ENCODE peak calls at places on chromosomes 6 and 20, in seven cellular contexts. H, J, L, I, K, S and T are unnamed samples.

GRCh38 chr6:137764464-137764863 is 102.6 kb upstream of the TNFAIP3 start:
- DNase-seq in H (no peak), J (peak), L (no peak), I (no peak), K (peak), S (no peak), T (no peak)

GRCh38 chr6:138431276-138432062 is 27.4 kb downstream of the HEBP2 start:
- DNase-seq in H (no peak), J (no peak), L (no peak), I (no peak), K (no peak), S (no peak), T (no peak)

GRCh38 chr6:7154341-7155139 is 46.8 kb downstream of the RREB1 start:
- DNase-seq in H (no peak), J (no peak), L (no peak), I (no peak), K (no peak), S (no peak), T (no peak)

GRCh38 chr20:54891907-54892306 is 416.5 kb downstream of the DOK5 start:
- DNase-seq in H (no peak), J (no peak), L (no peak), I (no peak), K (no peak), S (no peak), T (no peak)

GRCh38 chr6:90468080-90468479 is 118.8 kb downstream of the MAP3K7 start:
- DNase-seq in H (no peak), J (peak), L (no peak), I (no peak), K (peak), S (no peak), T (no peak)

GRCh38 chr20:32871622-32872160 is 13.0 kb downstream of the EFCAB8 start:
- DNase-seq in H (no peak), J (no peak), L (no peak), I (no peak), K (no peak), S (no peak), T (no peak)

GRCh38 chr6:159089443-159089842 is 44.7 kb upstream of the TAGAP start:
- DNase-seq in H (no peak), J (no peak), L (no peak), I (no peak), K (no peak), S (no peak), T (no peak)

GRCh38 chr6:170439366-170440351 is 113.4 kb downstream of the PSMB1 start:
- DNase-seq in H (no peak), J (peak), L (peak), I (no peak), K (no peak), S (no peak), T (no peak)

GRCh38 chr20:35359335-35359997 is 52.3 kb downstream of the UQCC1 start:
- DNase-seq in H (peak), J (no peak), L (no peak), I (no peak), K (no peak), S (no peak), T (no peak)

GRCh38 chr6:111995409-111995808 is 58.5 kb upstream of the CCN6 start:
- DNase-seq in H (no peak), J (peak), L (no peak), I (no peak), K (no peak), S (no peak), T (no peak)

GRCh38 chr6:41167173-41167963 is 4.5 kb upstream of the TREM2 start:
- DNase-seq in H (no peak), J (peak), L (peak), I (peak), K (peak), S (peak), T (peak)

GRCh38 chr20:16360668-16361067 is 212.6 kb downstream of the KIF16B start:
- DNase-seq in H (no peak), J (no peak), L (no peak), I (no peak), K (no peak), S (no peak), T (no peak)

GRCh38 chr6:121506761-121507754 is 71.6 kb downstream of the GJA1 start:
- DNase-seq in H (no peak), J (peak), L (no peak), I (no peak), K (no peak), S (no peak), T (no peak)

GRCh38 chr20:32585011-32585518 is at the start of gene NOL4L:
- DNase-seq in H (no peak), J (peak), L (no peak), I (peak), K (peak), S (peak), T (no peak)

GRCh38 chr6:46380152-46380807 is 111.0 kb downstream of the RCAN2 start:
- DNase-seq in H (no peak), J (no peak), L (no peak), I (no peak), K (no peak), S (no peak), T (no peak)

GRCh38 chr20:62305149-62305764 is 2.5 kb downstream of the ADRM1 start:
- DNase-seq in H (no peak), J (peak), L (no peak), I (no peak), K (no peak), S (no peak), T (no peak)

GRCh38 chr20:36466089-36466488 is 75.2 kb upstream of the MYL9 start:
- DNase-seq in H (no peak), J (no peak), L (no peak), I (no peak), K (no peak), S (no peak), T (no peak)

GRCh38 chr20:16314722-16315121 is 258.5 kb downstream of the KIF16B start:
- DNase-seq in H (no peak), J (no peak), L (no peak), I (no peak), K (no peak), S (no peak), T (no peak)

GRCh38 chr6:109241199-109241598 is 141.1 kb downstream of the CD164 start:
- DNase-seq in H (no peak), J (no peak), L (no peak), I (no peak), K (peak), S (no peak), T (no peak)

GRCh38 chr6:164247106-164247505 is 832.6 kb downstream of the QKI start:
- DNase-seq in H (no peak), J (peak), L (no peak), I (peak), K (no peak), S (no peak), T (peak)

GRCh38 chr6:147711511-147711910 is 203.0 kb downstream of the SAMD5 start:
- DNase-seq in H (no peak), J (no peak), L (no peak), I (no peak), K (no peak), S (no peak), T (no peak)